ENCODE peak calls at places on chromosomes 16 and 17, in seven cellular contexts. N is cardiac fibroblast; Y is NCI-H1694; O is CD8-positive, alpha-beta memory T cell; X is cardiac muscle cell; M is iPS-NIHi11; E is Right ventricle myocardium superior. G is an unnamed sample.

GRCh38 chr17:2392252-2393183 is 8.3 kb downstream of the MNT start:
- DNase-seq in X (peak), E (peak), Y (peak), N (peak), M (peak), O (peak), G (peak)

GRCh38 chr17:51585514-51586104 is 325.3 kb downstream of the UTP18 start:
- DNase-seq in E (no peak), M (peak), Y (no peak), O (no peak), N (no peak), X (peak), G (no peak)

GRCh38 chr17:60163108-60163784 is 13.5 kb downstream of the CA4 start:
- DNase-seq in E (no peak), O (no peak), N (no peak), M (no peak), X (peak), Y (no peak), G (no peak)

GRCh38 chr17:29433551-29433950 is 43.4 kb downstream of the TAOK1 start:
- DNase-seq in E (no peak), O (no peak), X (no peak), Y (no peak), M (peak), N (no peak), G (no peak)

GRCh38 chr17:57943645-57944044 is 11.6 kb downstream of the CUEDC1 start:
- DNase-seq in O (no peak), M (no peak), N (no peak), Y (no peak), X (no peak), E (no peak), G (no peak)

GRCh38 chr17:61974115-61974514 is 46.3 kb upstream of the INTS2 start:
- DNase-seq in E (no peak), X (no peak), M (no peak), O (no peak), Y (no peak), N (no peak), G (no peak)

GRCh38 chr17:65173284-65173793 is 36.2 kb downstream of the RGS9 start:
- DNase-seq in X (peak), Y (no peak), N (peak), E (peak), M (no peak), O (peak), G (peak)

GRCh38 chr17:81539961-81540675 is 11.9 kb downstream of the FSCN2 start:
- DNase-seq in N (no peak), M (no peak), Y (no peak), E (no peak), X (peak), O (no peak), G (no peak)

GRCh38 chr17:18323007-18323406 is 7.9 kb downstream of the SMCR8 start:
- DNase-seq in X (no peak), E (no peak), Y (no peak), N (peak), M (no peak), O (no peak), G (no peak)

GRCh38 chr16:58284488-58284887 is 10.3 kb downstream of the PRSS54 start:
- DNase-seq in Y (no peak), M (no peak), O (no peak), E (no peak), N (no peak), X (no peak), G (no peak)

GRCh38 chr17:28646039-28646754 is 1.2 kb upstream of the BLTP2 start:
- DNase-seq in M (no peak), X (no peak), E (no peak), O (no peak), Y (no peak), N (peak), G (no peak)

GRCh38 chr17:7549401-7550055 is 670 bp downstream of the TNFSF12 start:
- DNase-seq in N (no peak), X (no peak), M (peak), O (peak), E (no peak), Y (no peak), G (no peak)

GRCh38 chr16:66409156-66409555 is 17.9 kb upstream of the BEAN1 start:
- DNase-seq in E (no peak), Y (no peak), X (no peak), N (peak), O (no peak), M (no peak), G (peak)